ENCODE peak calls at places on chromosomes 1 and 21, in six cellular contexts. G is bronchial epithelial cell, K is heart left ventricle, Y is Calu3, I is glutamatergic neuron, L is H9. Q is an unnamed sample.

GRCh38 chr1:173202430-173203145 is 4.5 kb downstream of the TNFSF4 start:
- DNase-seq in G (peak), K (peak), Y (peak), I (no peak), L (peak), Q (peak)

GRCh38 chr1:178542554-178543290 is 29.8 kb downstream of the TEX35 start:
- DNase-seq in G (peak), K (peak), Y (peak), I (peak), L (peak), Q (peak)

GRCh38 chr1:154351363-154352068 is 26.2 kb downstream of the ATP8B2 start:
- DNase-seq in G (peak), K (no peak), Y (peak), I (no peak), L (no peak), Q (no peak)

GRCh38 chr1:42167611-42168396 is 3.3 kb upstream of the GUCA2A start:
- DNase-seq in G (no peak), K (no peak), Y (no peak), I (no peak), L (no peak), Q (no peak)

GRCh38 chr21:46156678-46157077 is 1.3 kb upstream of the FTCD start:
- DNase-seq in G (no peak), K (peak), Y (no peak), I (peak), L (peak), Q (no peak)

GRCh38 chr1:107594541-107594940 is 370.4 kb downstream of the VAV3 start:
- DNase-seq in G (peak), K (no peak), Y (no peak), I (no peak), L (no peak), Q (no peak)

GRCh38 chr1:110433803-110434202 is 17.1 kb upstream of the PROK1 start:
- DNase-seq in G (peak), K (peak), Y (peak), I (peak), L (peak), Q (peak)

GRCh38 chr1:216034506-216034905 is 388.7 kb downstream of the USH2A start:
- DNase-seq in G (no peak), K (no peak), Y (peak), I (peak), L (peak), Q (peak)

GRCh38 chr1:244862354-244862698 is 2.0 kb downstream of the HNRNPU start:
- DNase-seq in G (no peak), K (no peak), Y (no peak), I (no peak), L (no peak), Q (no peak)

GRCh38 chr1:211829343-211830054 is 1.1 kb downstream of the LPGAT1 start:
- DNase-seq in G (peak), K (peak), Y (peak), I (peak), L (peak), Q (peak)

DNA sequence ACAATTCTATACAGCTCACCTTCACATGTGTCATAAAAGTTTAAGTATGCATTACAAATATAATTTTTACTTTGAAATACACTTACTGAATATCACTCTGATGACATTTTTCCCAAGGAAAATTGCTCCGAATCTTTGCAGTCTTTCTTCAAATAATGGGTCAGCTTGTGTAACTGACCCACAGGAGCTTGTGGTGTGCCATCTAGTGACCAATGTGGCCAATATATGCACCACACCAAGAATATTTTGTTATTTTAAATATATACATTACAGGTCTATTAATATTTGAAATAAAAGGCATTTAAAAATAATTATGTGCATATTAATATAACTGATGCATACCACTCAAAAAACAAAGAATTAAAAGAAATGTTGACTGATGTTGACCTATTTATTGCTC is 271.4 kb downstream of the TBX15 start:
- DNase-seq in G (peak), K (no peak), Y (no peak), I (no peak), L (no peak), Q (no peak)
- TF ChIP-seq CTCF in G (peak), K (no peak), Y (no peak), I (no peak), L (peak), Q (peak)

GRCh38 chr1:21494196-21494595 is 15.0 kb upstream of the ALPL start:
- DNase-seq in G (no peak), K (no peak), Y (no peak), I (no peak), L (no peak), Q (no peak)

GRCh38 chr1:21489146-21489545 is 20.1 kb upstream of the ALPL start:
- DNase-seq in G (no peak), K (no peak), Y (no peak), I (no peak), L (no peak), Q (no peak)

GRCh38 chr1:21492171-21492625 is 17.0 kb upstream of the ALPL start:
- DNase-seq in G (no peak), K (no peak), Y (no peak), I (no peak), L (no peak), Q (no peak)

GRCh38 chr1:21491483-21492170 is 17.6 kb upstream of the ALPL start:
- DNase-seq in G (no peak), K (peak), Y (peak), I (no peak), L (no peak), Q (no peak)

GRCh38 chr1:21490774-21491482 is 18.3 kb upstream of the ALPL start:
- DNase-seq in G (peak), K (no peak), Y (peak), I (no peak), L (peak), Q (no peak)
- TF ChIP-seq CTCF in G (peak), K (peak), Y (peak), I (no peak), L (peak), Q (no peak)

GRCh38 chr1:14780271-14780670 is 181.8 kb downstream of the KAZN start:
- DNase-seq in G (no peak), K (no peak), Y (no peak), I (no peak), L (no peak), Q (no peak)

GRCh38 chr1:14781811-14782210 is 183.3 kb downstream of the KAZN start:
- DNase-seq in G (no peak), K (no peak), Y (no peak), I (no peak), L (no peak), Q (no peak)

GRCh38 chr1:14783592-14783886 is 185.1 kb downstream of the KAZN start:
- DNase-seq in G (no peak), K (no peak), Y (no peak), I (no peak), L (no peak), Q (no peak)

GRCh38 chr1:14784790-14785773 is 186.6 kb downstream of the KAZN start:
- DNase-seq in G (no peak), K (no peak), Y (no peak), I (no peak), L (no peak), Q (no peak)

DNA sequence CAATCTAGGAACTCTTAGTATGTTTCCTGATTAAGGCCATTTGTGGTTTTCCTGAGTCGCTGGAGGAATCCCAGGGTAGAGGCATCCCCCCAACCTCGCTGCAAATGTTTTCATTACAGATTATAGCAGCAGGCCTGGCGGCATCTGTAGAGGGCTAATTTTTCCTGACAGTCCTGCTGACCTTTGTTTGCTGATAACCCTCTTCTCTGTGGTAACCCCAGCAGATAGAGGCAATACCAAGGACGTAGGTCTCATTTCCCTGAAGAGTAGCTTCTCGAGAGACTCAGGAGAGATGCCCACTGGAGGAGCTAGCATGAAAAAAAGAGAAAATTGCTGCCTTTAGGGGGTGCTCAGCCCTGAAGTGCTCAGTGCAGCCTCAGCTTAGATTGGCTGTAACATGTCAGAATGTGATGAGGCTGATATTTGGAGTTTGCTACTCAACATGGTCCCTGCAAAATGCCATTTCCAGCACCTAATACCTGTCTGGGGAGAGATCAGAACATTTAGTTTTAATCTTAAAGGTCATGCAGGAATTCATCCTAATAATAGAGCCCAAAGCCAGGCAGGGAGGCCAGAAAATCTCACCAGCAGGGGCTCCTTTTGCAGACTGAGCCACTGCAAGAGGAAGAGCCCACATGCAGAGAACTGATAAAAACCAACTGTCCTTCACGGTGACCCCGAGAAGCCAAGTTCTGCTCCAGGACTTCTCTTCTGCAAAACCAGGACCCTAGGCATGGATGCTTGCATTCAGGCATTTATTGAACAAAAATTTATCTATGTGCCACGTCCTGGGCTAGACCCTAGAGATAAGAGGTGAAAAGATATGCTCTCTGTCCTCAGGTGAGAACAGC is 184.5 kb downstream of the KAZN start:
- DNase-seq in G (no peak), K (no peak), Y (no peak), I (no peak), L (peak), Q (no peak)
- TF ChIP-seq CTCF in G (no peak), K (no peak), Y (no peak), I (no peak), L (peak), Q (no peak)

GRCh38 chr1:240739139-240739538 is 127.2 kb upstream of the GREM2 start:
- DNase-seq in G (no peak), K (no peak), Y (no peak), I (no peak), L (no peak), Q (no peak)
- TF ChIP-seq CTCF in G (no peak), K (no peak), Y (no peak), I (no peak), L (no peak), Q (no peak)

Q was measured in endothelial cell.